ENCODE peak calls at places on chromosomes 7 and 10, in four cellular contexts. L is CD8-positive, alpha-beta memory T cell; Z is ELF-1; H is Kasumi-1. S is an unnamed sample.
A peak's percentile ranks its signal among the peaks of the same experiment; 100 is the strongest.

GRCh38 chr7:4200546-4201094 is 481.5 kb upstream of the FOXK1 start:
- DNase-seq in Z (no peak), H (no peak), L (no peak), S (no peak)

GRCh38 chr10:110684800-110685446 is 40.8 kb downstream of the RBM20 start:
- DNase-seq in L (no peak), Z (peak; percentile 60), H (no peak), S (no peak)

GRCh38 chr10:33643042-33643441 is 308.6 kb upstream of the NRP1 start:
- DNase-seq in H (no peak), L (no peak), Z (no peak), S (no peak)

GRCh38 chr7:152672626-152673025 is 3.3 kb downstream of the XRCC2 start:
- DNase-seq in H (no peak), Z (no peak), L (no peak), S (no peak)

GRCh38 chr10:48764486-48764885 is 79.8 kb downstream of the WDFY4 start:
- DNase-seq in Z (no peak), H (no peak), L (no peak), S (no peak)

GRCh38 chr7:127911968-127912511 is 119.2 kb downstream of the LRRC4 start:
- DNase-seq in H (no peak), L (no peak), Z (no peak), S (no peak)

GRCh38 chr7:150842716-150843115 is 9.6 kb upstream of the AOC1 start:
- DNase-seq in H (no peak), Z (no peak), L (no peak), S (no peak)

GRCh38 chr7:1934756-1935155 is 264.7 kb downstream of the ELFN1 start:
- DNase-seq in L (no peak), Z (no peak), H (no peak), S (no peak)

GRCh38 chr7:69906309-69906995 is 308.2 kb downstream of the AUTS2 start:
- DNase-seq in Z (no peak), L (no peak), H (no peak), S (no peak)

GRCh38 chr10:83542774-83543291 is 596.5 kb upstream of the GHITM start:
- DNase-seq in H (no peak), L (no peak), Z (peak; percentile 28), S (no peak)

GRCh38 chr7:602341-603141 is 82.9 kb upstream of the PDGFA start:
- DNase-seq in H (no peak), L (no peak), Z (peak; percentile 15), S (no peak)

GRCh38 chr7:2520131-2520807 is 695 bp downstream of the LFNG start:
- DNase-seq in L (no peak), H (no peak), Z (no peak), S (no peak)

GRCh38 chr10:127155221-127155620 is 41.2 kb downstream of the INSYN2A start:
- DNase-seq in H (no peak), L (no peak), Z (no peak), S (no peak)

GRCh38 chr7:13050703-13051102 is 363.3 kb downstream of the ARL4A start:
- DNase-seq in Z (no peak), L (no peak), H (no peak), S (no peak)

GRCh38 chr7:95772298-95772770 is at the start of gene DYNC1I1:
- DNase-seq in Z (peak; percentile 68), L (no peak), H (peak; percentile 23), S (no peak)

GRCh38 chr10:87861566-87861952 is 1.8 kb downstream of the KLLN start:
- DNase-seq in H (peak; percentile 88), L (no peak), Z (peak; percentile 78), S (no peak)

GRCh38 chr10:46098379-46098778 is 52.3 kb upstream of the MSMB start:
- DNase-seq in Z (no peak), H (no peak), L (no peak), S (no peak)

GRCh38 chr7:45387837-45388236 is 186.3 kb upstream of the ADCY1 start:
- DNase-seq in H (no peak), Z (no peak), L (no peak), S (no peak)

GRCh38 chr7:158548726-158549125 is 38.9 kb downstream of the PTPRN2 start:
- DNase-seq in Z (no peak), L (no peak), H (no peak), S (no peak)

GRCh38 chr7:109901916-109902315 is 1189.0 kb upstream of the LRRN3 start:
- DNase-seq in H (no peak), Z (no peak), L (no peak), S (no peak)

GRCh38 chr10:22611425-22612111 is 102.8 kb downstream of the PIP4K2A start:
- DNase-seq in L (peak; percentile 84), H (peak; percentile 13), Z (no peak), S (no peak)

GRCh38 chr7:150451097-150451793 is 815 bp downstream of the GIMAP8 start:
- DNase-seq in H (peak; percentile 66), Z (no peak), L (peak; percentile 62), S (no peak)

GRCh38 chr10:33238643-33239042 is 95.8 kb downstream of the NRP1 start:
- DNase-seq in Z (no peak), L (no peak), H (no peak), S (no peak)

GRCh38 chr10:59580257-59580863 is 129.3 kb downstream of the SLC16A9 start:
- DNase-seq in L (no peak), Z (no peak), H (peak; percentile 45), S (no peak)

GRCh38 chr10:23158370-23158769 is 33.7 kb upstream of the PTF1A start:
- DNase-seq in H (peak; percentile 92), Z (peak; percentile 87), L (peak; percentile 13), S (peak; percentile 0)

GRCh38 chr10:45444976-45445898 is 71.2 kb downstream of the ALOX5 start:
- DNase-seq in H (no peak), L (no peak), Z (no peak), S (no peak)

GRCh38 chr7:11620822-11621395 is 211.1 kb downstream of the THSD7A start:
- DNase-seq in L (no peak), H (no peak), Z (no peak), S (no peak)

GRCh38 chr10:124906551-124907001 is 35.3 kb upstream of the ZRANB1 start:
- DNase-seq in L (no peak), H (no peak), Z (no peak), S (no peak)

GRCh38 chr10:103837370-103838094 is 17.8 kb downstream of the SH3PXD2A start:
- DNase-seq in H (no peak), Z (no peak), L (no peak), S (no peak)

S was measured in SIG-M5.